ENCODE peak calls at places on chromosomes 13 and 19, in four cellular contexts. Q is K562, W is HepG2, X is H1. R is an unnamed sample.

GRCh38 chr19:51926426-51926783 is 867 bp upstream of the ZNF613 start:
- DNase-seq in Q (no peak), W (no peak), X (no peak), R (no peak)

GRCh38 chr19:13396256-13397080 is 109.8 kb downstream of the CACNA1A start:
- DNase-seq in Q (peak), W (peak), X (peak), R (no peak)

GRCh38 chr13:113489171-113489548 is 1.4 kb downstream of the DCUN1D2 start:
- DNase-seq in Q (no peak), W (peak), X (no peak), R (no peak)

GRCh38 chr19:46601318-46602224 is at the start of gene CALM3:
- DNase-seq in Q (peak), W (no peak), X (no peak), R (no peak)

GRCh38 chr13:74026753-74027152 is 107.5 kb downstream of the KLF12 start:
- DNase-seq in Q (no peak), W (no peak), X (peak), R (peak)

GRCh38 chr13:45321230-45321629 is 19.8 kb downstream of the TPT1 start:
- DNase-seq in Q (no peak), W (no peak), X (no peak), R (no peak)

GRCh38 chr13:61880576-61881283 is 465.1 kb upstream of the PCDH20 start:
- DNase-seq in Q (peak), W (peak), X (no peak), R (no peak)

GRCh38 chr13:98563071-98563470 is 13.8 kb downstream of the STK24 start:
- DNase-seq in Q (no peak), W (no peak), X (no peak), R (no peak)

GRCh38 chr19:13094771-13095392 is 7.8 kb downstream of the LYL1 start:
- DNase-seq in Q (peak), W (no peak), X (peak), R (no peak)

GRCh38 chr13:30718661-30719520 is 16.5 kb upstream of the ALOX5AP start:
- DNase-seq in Q (no peak), W (peak), X (no peak), R (no peak)

GRCh38 chr13:38530492-38530891 is 156.4 kb upstream of the FREM2 start:
- DNase-seq in Q (no peak), W (no peak), X (no peak), R (no peak)

GRCh38 chr13:97567510-97568243 is 133.7 kb downstream of the RAP2A start:
- DNase-seq in Q (no peak), W (peak), X (no peak), R (peak)

GRCh38 chr19:17117250-17117789 is 41.7 kb downstream of the MYO9B start:
- DNase-seq in Q (no peak), W (no peak), X (no peak), R (no peak)

GRCh38 chr19:10769533-10770491 is 51.9 kb downstream of the DNM2 start:
- DNase-seq in Q (peak), W (peak), X (no peak), R (no peak)

GRCh38 chr19:18254546-18255500 is 19.4 kb downstream of the IQCN start:
- DNase-seq in Q (no peak), W (no peak), X (peak), R (no peak)

GRCh38 chr13:60627071-60627686 is 230.2 kb downstream of the TDRD3 start:
- DNase-seq in Q (peak), W (peak), X (peak), R (no peak)

GRCh38 chr19:50968709-50969412 is 530 bp downstream of the KLK6 start:
- DNase-seq in Q (peak), W (no peak), X (no peak), R (no peak)

GRCh38 chr13:77026255-77026782 is 640 bp downstream of the FBXL3 start:
- DNase-seq in Q (peak), W (peak), X (peak), R (peak)

GRCh38 chr19:45828523-45828922 is 13.4 kb upstream of the RSPH6A start:
- DNase-seq in Q (no peak), W (no peak), X (no peak), R (no peak)

GRCh38 chr13:24727731-24728601 is 36.0 kb upstream of the RNF17 start:
- DNase-seq in Q (peak), W (peak), X (peak), R (peak)

GRCh38 chr13:102318233-102318632 is 83.6 kb downstream of the FGF14 start:
- DNase-seq in Q (no peak), W (no peak), X (no peak), R (no peak)

GRCh38 chr19:5155586-5156210 is 184.9 kb downstream of the PTPRS start:
- DNase-seq in Q (no peak), W (no peak), X (no peak), R (no peak)

GRCh38 chr19:46608581-46609345 is 7.6 kb downstream of the CALM3 start:
- DNase-seq in Q (no peak), W (no peak), X (no peak), R (no peak)

GRCh38 chr19:42270346-42271044 is 1.4 kb downstream of the CIC start:
- DNase-seq in Q (peak), W (no peak), X (no peak), R (no peak)

DNA sequence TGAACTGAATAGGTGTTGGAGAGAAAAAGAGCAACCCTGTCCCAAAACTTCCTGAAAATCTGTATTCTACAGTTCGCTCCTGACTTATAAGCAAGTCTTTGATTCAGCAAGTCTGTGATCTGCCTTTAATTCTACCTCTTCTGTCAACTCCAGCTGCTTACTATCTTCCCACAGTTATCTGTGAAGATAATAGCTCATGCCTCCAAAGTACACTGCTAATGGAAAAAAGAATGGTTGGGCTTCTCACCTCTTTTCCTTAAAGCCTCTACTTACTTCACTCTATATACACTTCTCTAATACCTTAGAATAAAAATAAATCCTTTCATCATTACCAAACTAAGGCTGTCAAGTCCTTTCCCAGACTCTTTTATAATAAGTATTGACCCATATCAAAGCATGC is 391.5 kb upstream of the MIR17HG start:
- DNase-seq in Q (no peak), W (no peak), X (no peak), R (no peak)
- H2AFZ ChIP-seq in Q (no peak), W (no peak), X (no peak), R (no peak)

GRCh38 chr19:40742477-40742876 is 7.8 kb downstream of the ACTMAP start:
- DNase-seq in Q (no peak), W (no peak), X (no peak), R (no peak)

GRCh38 chr19:40747536-40747935 is 2.7 kb downstream of the ACTMAP start:
- DNase-seq in Q (no peak), W (no peak), X (no peak), R (no peak)

GRCh38 chr19:40743926-40744325 is 6.4 kb downstream of the ACTMAP start:
- DNase-seq in Q (no peak), W (no peak), X (no peak), R (no peak)

GRCh38 chr19:40745402-40745780 is 4.9 kb downstream of the ACTMAP start:
- DNase-seq in Q (no peak), W (peak), X (no peak), R (no peak)

DNA sequence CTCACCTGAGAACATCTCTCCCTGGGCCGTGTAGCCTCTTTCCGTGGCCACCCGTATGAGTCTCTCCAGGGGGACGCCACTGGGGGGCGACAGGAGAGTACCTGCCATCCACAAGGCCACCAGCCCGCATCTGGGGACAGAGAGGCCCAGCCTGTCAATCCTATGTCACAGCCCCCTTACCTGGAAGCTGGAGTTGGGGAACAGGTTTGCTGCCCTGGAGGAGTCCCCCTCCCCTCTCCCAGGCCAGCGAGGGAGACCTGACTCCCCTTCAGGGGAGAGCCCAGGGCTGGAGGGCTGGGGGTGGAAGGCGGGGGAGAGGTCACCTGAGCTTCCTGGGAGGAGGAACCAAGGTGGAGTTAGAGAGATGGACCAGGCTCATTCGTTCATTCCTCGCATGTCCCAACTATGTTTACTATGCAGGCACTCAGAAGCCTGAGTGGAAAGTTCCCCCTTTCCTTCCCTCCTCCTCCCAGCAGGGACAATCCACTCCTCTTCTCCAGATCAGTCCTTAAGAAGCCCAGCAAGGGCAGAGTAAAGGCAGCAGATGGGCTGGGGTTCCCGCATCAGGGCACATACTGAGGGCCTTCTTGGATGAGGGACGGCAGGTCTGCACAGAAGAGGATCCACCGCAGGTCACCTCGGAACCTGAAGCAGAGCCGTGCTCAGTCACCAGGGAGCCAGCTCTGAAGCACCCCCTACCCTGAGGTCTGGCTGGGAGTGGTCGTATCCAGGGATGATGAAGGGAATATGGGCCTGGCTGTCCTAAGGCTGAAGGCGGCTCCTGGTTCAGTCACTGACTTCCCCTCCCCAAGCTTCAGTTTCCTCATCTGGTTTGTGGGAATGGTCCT is 5.5 kb downstream of the ACTMAP start:
- DNase-seq in Q (peak), W (peak), X (no peak), R (no peak)
- TF ChIP-seq HDAC6 in Q (no peak), W (no peak), X (no peak), R (no peak)

DNA sequence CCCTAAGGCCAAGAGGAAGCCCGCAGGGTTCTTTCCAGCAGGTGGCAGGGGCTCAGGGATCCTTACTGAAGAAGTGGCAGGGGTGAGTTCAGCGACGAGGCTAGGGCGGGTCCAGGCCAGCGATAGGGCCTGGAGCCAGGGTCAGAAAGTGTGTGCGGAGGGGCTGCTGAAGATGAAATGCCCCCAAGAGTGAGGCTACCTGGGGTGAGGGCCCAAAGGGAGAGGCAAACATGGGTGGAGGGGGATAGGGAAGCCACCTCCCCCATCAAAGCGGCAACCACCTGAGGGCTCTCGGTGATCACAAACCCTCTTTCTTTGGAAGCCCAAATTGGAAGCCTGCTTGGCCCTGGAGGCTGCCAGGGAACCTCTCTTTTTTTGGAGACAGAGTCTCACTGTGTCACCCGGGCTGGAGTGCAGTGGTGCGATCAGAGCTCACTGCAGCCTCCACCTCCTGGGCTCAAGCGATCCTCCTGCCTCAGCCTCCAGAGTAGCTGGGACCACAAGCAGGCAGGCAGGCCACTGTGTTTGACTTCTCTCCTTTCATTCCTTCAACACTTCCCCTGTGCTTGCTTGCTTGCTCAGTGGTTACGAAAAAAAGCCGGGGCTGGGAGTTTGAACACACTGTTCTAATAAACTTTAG is 1.2 kb upstream of the ATP8B3 start:
- DNase-seq in Q (no peak), W (no peak), X (no peak), R (no peak)
- H2AFZ ChIP-seq in Q (peak), W (no peak), X (no peak), R (peak)

GRCh38 chr19:3064011-3064330 is 1.7 kb upstream of the TLE5 start:
- DNase-seq in Q (no peak), W (no peak), X (no peak), R (no peak)

GRCh38 chr19:3067549-3067948 is 5.3 kb upstream of the TLE5 start:
- DNase-seq in Q (no peak), W (no peak), X (no peak), R (no peak)

GRCh38 chr19:3068071-3068470 is 5.8 kb upstream of the TLE5 start:
- DNase-seq in Q (no peak), W (no peak), X (no peak), R (no peak)

GRCh38 chr19:3066482-3067049 is 4.3 kb upstream of the TLE5 start:
- DNase-seq in Q (no peak), W (peak), X (no peak), R (no peak)

DNA sequence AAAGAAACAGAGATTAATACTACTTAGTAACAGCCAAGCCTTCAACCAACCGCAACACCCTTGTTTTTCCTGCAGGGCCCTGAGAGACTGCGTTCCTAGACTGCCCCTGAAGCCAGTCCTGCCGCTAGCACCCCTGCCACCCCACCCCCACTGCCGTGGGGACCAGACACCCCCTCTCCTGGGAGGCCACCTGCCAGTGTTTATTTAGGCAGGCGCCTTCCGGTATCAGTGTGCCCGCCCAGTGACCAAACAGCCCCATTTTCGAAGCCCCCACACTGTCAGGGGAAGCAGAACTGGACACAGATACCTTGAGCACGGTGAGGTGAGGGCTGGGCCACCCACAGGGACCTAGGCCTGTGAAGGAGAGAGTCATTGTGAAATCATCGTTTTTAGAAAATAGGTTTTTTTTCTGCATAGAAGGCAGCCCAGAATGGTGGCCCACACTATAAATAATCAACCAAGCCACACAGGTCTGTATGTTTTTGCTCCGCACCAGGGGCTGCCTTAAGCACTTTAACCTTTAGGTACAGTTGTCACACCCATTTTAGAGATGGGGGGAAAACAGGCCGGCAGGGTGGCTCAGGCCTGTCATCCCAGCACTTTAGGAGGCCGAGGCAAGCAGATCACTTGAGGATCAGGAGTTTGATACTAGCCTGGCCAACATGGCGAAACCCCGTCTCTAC is 3.5 kb upstream of the TLE5 start:
- DNase-seq in Q (no peak), W (peak), X (no peak), R (peak)
- TF ChIP-seq HDAC6 in Q (no peak), W (no peak), X (no peak), R (no peak)

DNA sequence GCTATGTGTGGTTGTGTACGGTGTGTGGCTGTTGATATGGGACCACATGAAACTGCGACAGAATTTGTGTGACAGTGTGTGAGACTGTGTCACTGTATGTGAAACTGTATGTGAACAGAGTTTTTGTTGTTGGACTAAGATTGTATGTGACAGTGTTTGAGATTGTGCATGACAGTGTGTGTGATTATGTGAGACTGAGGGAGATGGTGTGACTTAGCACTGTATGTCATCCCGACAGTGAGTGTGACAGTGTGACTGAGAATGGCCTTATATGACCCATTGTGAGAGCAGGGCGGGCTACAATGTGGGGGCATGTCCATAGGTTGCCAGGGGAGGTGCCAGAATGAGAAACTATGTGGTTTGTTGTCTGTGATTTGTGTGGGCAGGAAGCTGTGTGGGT is 930 bp downstream of the ZNF583 start:
- DNase-seq in Q (no peak), W (no peak), X (no peak), R (no peak)
- H2AFZ ChIP-seq in Q (peak), W (no peak), X (peak), R (no peak)

GRCh38 chr13:43058318-43058674 is 34.9 kb downstream of the DNAJC15 start:
- DNase-seq in Q (no peak), W (peak), X (no peak), R (no peak)
- TF ChIP-seq HDAC6 in Q (no peak), W (no peak), X (no peak), R (no peak)

GRCh38 chr13:109101550-109102144 is 472.2 kb downstream of the MYO16 start:
- DNase-seq in Q (no peak), W (no peak), X (no peak), R (no peak)

GRCh38 chr13:109105899-109106298 is 476.5 kb downstream of the MYO16 start:
- DNase-seq in Q (no peak), W (no peak), X (no peak), R (no peak)

GRCh38 chr13:109095126-109095525 is 465.7 kb downstream of the MYO16 start:
- DNase-seq in Q (no peak), W (no peak), X (no peak), R (no peak)

GRCh38 chr13:109096101-109096500 is 466.7 kb downstream of the MYO16 start:
- DNase-seq in Q (no peak), W (no peak), X (no peak), R (no peak)

GRCh38 chr13:109100705-109101104 is 471.3 kb downstream of the MYO16 start:
- DNase-seq in Q (no peak), W (no peak), X (no peak), R (no peak)
- H2AFZ ChIP-seq in Q (no peak), W (no peak), X (peak), R (no peak)

GRCh38 chr19:49746206-49746958 is 16.7 kb downstream of the TSKS start:
- DNase-seq in Q (peak), W (peak), X (peak), R (no peak)

GRCh38 chr19:49749771-49750170 is 13.3 kb downstream of the TSKS start:
- DNase-seq in Q (no peak), W (no peak), X (no peak), R (no peak)

GRCh38 chr19:49744946-49745381 is 18.1 kb downstream of the TSKS start:
- DNase-seq in Q (no peak), W (no peak), X (no peak), R (no peak)

GRCh38 chr19:49752701-49753100 is 10.4 kb downstream of the TSKS start:
- DNase-seq in Q (no peak), W (no peak), X (no peak), R (no peak)

GRCh38 chr19:49749055-49749716 is 13.9 kb downstream of the TSKS start:
- DNase-seq in Q (peak), W (no peak), X (no peak), R (no peak)
- TF ChIP-seq HDAC6 in Q (no peak), W (no peak), X (no peak), R (no peak)

R was measured in GM12878.